ENCODE peak calls at places on chromosomes 5 and 9, in ten cellular contexts. One of them, this sample, is unnamed.

GRCh38 chr5:77644443-77645157 is 6.1 kb upstream of the OTP start:
- DNase-seq in epithelial cell of proximal tubule: no peak
- DNase-seq in MG63: no peak
- DNase-seq in mesendoderm: peak; percentile 58
- DNase-seq in GM12865: no peak
- DNase-seq in astrocyte of the cerebellum: no peak
- DNase-seq in tibial nerve: no peak
- DNase-seq in HCT116: no peak
- DNase-seq in HepG2: no peak
- DNase-seq in tibial artery: no peak
- DNase-seq in this sample: no peak

GRCh38 chr5:177557041-177557647 is 2.8 kb upstream of the FAM193B start:
- DNase-seq in epithelial cell of proximal tubule: no peak
- DNase-seq in MG63: no peak
- DNase-seq in mesendoderm: no peak
- DNase-seq in GM12865: no peak
- DNase-seq in astrocyte of the cerebellum: no peak
- DNase-seq in tibial nerve: no peak
- DNase-seq in HCT116: no peak
- DNase-seq in HepG2: peak; percentile 45
- DNase-seq in tibial artery: no peak
- DNase-seq in this sample: no peak

GRCh38 chr9:114666841-114667240 is 9.2 kb upstream of the TEX53 start:
- DNase-seq in epithelial cell of proximal tubule: no peak
- DNase-seq in MG63: no peak
- DNase-seq in mesendoderm: no peak
- DNase-seq in GM12865: peak; percentile 10
- DNase-seq in astrocyte of the cerebellum: no peak
- DNase-seq in tibial nerve: no peak
- DNase-seq in HCT116: no peak
- DNase-seq in HepG2: no peak
- DNase-seq in tibial artery: no peak
- DNase-seq in this sample: no peak

GRCh38 chr9:87595605-87596004 is 97.9 kb downstream of the DAPK1 start:
- DNase-seq in epithelial cell of proximal tubule: no peak
- DNase-seq in MG63: no peak
- DNase-seq in mesendoderm: peak; percentile 90
- DNase-seq in GM12865: no peak
- DNase-seq in astrocyte of the cerebellum: no peak
- DNase-seq in tibial nerve: no peak
- DNase-seq in HCT116: no peak
- DNase-seq in HepG2: no peak
- DNase-seq in tibial artery: no peak
- DNase-seq in this sample: no peak

GRCh38 chr5:56456002-56456401 is 222.9 kb upstream of the ANKRD55 start:
- DNase-seq in epithelial cell of proximal tubule: no peak
- DNase-seq in MG63: peak; percentile 53
- DNase-seq in mesendoderm: no peak
- DNase-seq in GM12865: no peak
- DNase-seq in astrocyte of the cerebellum: no peak
- DNase-seq in tibial nerve: no peak
- DNase-seq in HCT116: no peak
- DNase-seq in HepG2: no peak
- DNase-seq in tibial artery: no peak
- DNase-seq in this sample: no peak

GRCh38 chr5:56359809-56360685 is 126.9 kb upstream of the ANKRD55 start:
- DNase-seq in epithelial cell of proximal tubule: no peak
- DNase-seq in MG63: no peak
- DNase-seq in mesendoderm: no peak
- DNase-seq in GM12865: no peak
- DNase-seq in astrocyte of the cerebellum: peak; percentile 37
- DNase-seq in tibial nerve: no peak
- DNase-seq in HCT116: no peak
- DNase-seq in HepG2: peak; percentile 35
- DNase-seq in tibial artery: no peak
- DNase-seq in this sample: no peak

GRCh38 chr9:37444890-37445289 is 20.4 kb downstream of the ZBTB5 start:
- DNase-seq in epithelial cell of proximal tubule: no peak
- DNase-seq in MG63: no peak
- DNase-seq in mesendoderm: peak; percentile 29
- DNase-seq in GM12865: no peak
- DNase-seq in astrocyte of the cerebellum: no peak
- DNase-seq in tibial nerve: no peak
- DNase-seq in HCT116: no peak
- DNase-seq in HepG2: no peak
- DNase-seq in tibial artery: no peak
- DNase-seq in this sample: no peak

GRCh38 chr9:34573599-34574325 is 15.8 kb downstream of the CNTFR start:
- DNase-seq in epithelial cell of proximal tubule: no peak
- DNase-seq in MG63: no peak
- DNase-seq in mesendoderm: no peak
- DNase-seq in GM12865: no peak
- DNase-seq in astrocyte of the cerebellum: no peak
- DNase-seq in tibial nerve: no peak
- DNase-seq in HCT116: no peak
- DNase-seq in HepG2: no peak
- DNase-seq in tibial artery: no peak
- DNase-seq in this sample: no peak

GRCh38 chr5:147831465-147831864 is at the start of gene SPINK1:
- DNase-seq in epithelial cell of proximal tubule: no peak
- DNase-seq in MG63: no peak
- DNase-seq in mesendoderm: no peak
- DNase-seq in GM12865: no peak
- DNase-seq in astrocyte of the cerebellum: no peak
- DNase-seq in tibial nerve: no peak
- DNase-seq in HCT116: no peak
- DNase-seq in HepG2: no peak
- DNase-seq in tibial artery: no peak
- DNase-seq in this sample: no peak

GRCh38 chr9:86324308-86324707 is 29.9 kb downstream of the TUT7 start:
- DNase-seq in epithelial cell of proximal tubule: no peak
- DNase-seq in MG63: peak; percentile 12
- DNase-seq in mesendoderm: peak; percentile 13
- DNase-seq in GM12865: peak; percentile 9
- DNase-seq in astrocyte of the cerebellum: peak; percentile 60
- DNase-seq in tibial nerve: no peak
- DNase-seq in HCT116: no peak
- DNase-seq in HepG2: no peak
- DNase-seq in tibial artery: no peak
- DNase-seq in this sample: no peak

GRCh38 chr5:96146675-96147074 is 185.0 kb upstream of the ELL2 start:
- DNase-seq in epithelial cell of proximal tubule: peak; percentile 25
- DNase-seq in MG63: peak; percentile 28
- DNase-seq in mesendoderm: peak; percentile 49
- DNase-seq in GM12865: peak; percentile 45
- DNase-seq in astrocyte of the cerebellum: no peak
- DNase-seq in tibial nerve: no peak
- DNase-seq in HCT116: peak; percentile 38
- DNase-seq in HepG2: no peak
- DNase-seq in tibial artery: no peak
- DNase-seq in this sample: peak; percentile 39

GRCh38 chr9:23621924-23622323 is 204.1 kb downstream of the ELAVL2 start:
- DNase-seq in epithelial cell of proximal tubule: no peak
- DNase-seq in MG63: no peak
- DNase-seq in mesendoderm: no peak
- DNase-seq in GM12865: no peak
- DNase-seq in astrocyte of the cerebellum: no peak
- DNase-seq in tibial nerve: no peak
- DNase-seq in HCT116: no peak
- DNase-seq in HepG2: no peak
- DNase-seq in tibial artery: no peak
- DNase-seq in this sample: no peak

DNA sequence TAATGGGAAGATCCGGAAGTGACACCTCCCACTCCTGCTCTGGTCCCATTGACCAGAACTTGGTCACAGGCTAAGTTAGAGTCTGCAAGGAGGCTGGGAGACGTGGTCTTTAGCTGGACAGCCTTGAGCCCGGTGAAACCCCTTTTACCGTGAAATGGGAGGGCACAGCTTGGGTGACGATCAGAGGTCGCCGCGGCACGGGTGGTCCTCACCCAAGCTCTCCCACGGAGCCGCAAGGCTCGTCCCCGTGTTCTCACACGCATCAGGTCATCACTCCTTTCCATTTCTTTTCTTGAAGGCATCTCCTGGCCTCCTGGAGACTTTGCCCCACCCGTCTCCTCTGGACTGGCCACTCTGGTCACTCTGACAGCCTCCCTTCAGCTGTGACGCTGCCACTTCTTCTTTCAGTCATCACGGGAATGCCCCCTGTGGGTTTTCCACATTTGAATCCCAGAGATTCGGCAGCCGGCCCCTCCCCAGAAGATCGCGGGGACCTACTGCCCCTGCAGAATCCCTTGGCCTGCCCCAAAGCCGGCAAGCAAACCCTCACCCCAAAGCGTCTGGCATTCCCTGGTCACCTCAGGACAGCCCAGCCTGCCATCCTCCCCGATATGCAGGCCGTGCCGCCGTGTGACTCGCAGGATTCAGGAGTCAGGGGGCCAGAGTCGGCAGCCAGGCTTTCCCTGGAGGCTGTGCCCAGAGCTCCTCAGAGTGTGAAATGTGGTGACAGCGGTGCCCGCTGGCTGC is 18.9 kb upstream of the EGFL7 start:
- DNase-seq in epithelial cell of proximal tubule: no peak
- DNase-seq in MG63: no peak
- DNase-seq in mesendoderm: no peak
- DNase-seq in GM12865: no peak
- DNase-seq in astrocyte of the cerebellum: no peak
- DNase-seq in tibial nerve: no peak
- DNase-seq in HCT116: no peak
- DNase-seq in HepG2: no peak
- DNase-seq in tibial artery: peak; percentile 65
- DNase-seq in this sample: no peak
- H3K4me3 ChIP-seq in epithelial cell of proximal tubule: peak overlapping the region; percentile 14
- H3K4me3 ChIP-seq in MG63: peak overlapping the region; percentile 9
- H3K4me3 ChIP-seq in mesendoderm: no peak overlapping the region
- H3K4me3 ChIP-seq in GM12865: no peak overlapping the region
- H3K4me3 ChIP-seq in astrocyte of the cerebellum: no peak overlapping the region
- H3K4me3 ChIP-seq in tibial nerve: no peak overlapping the region
- H3K4me3 ChIP-seq in HCT116: no peak overlapping the region
- H3K4me3 ChIP-seq in HepG2: no peak overlapping the region
- H3K4me3 ChIP-seq in tibial artery: peak overlapping the region; percentile 22
- H3K4me3 ChIP-seq in this sample: no peak overlapping the region

GRCh38 chr9:137390553-137391410 is 32.2 kb downstream of the EXD3 start:
- DNase-seq in epithelial cell of proximal tubule: no peak
- DNase-seq in MG63: no peak
- DNase-seq in mesendoderm: no peak
- DNase-seq in GM12865: no peak
- DNase-seq in astrocyte of the cerebellum: no peak
- DNase-seq in tibial nerve: no peak
- DNase-seq in HCT116: no peak
- DNase-seq in HepG2: no peak
- DNase-seq in tibial artery: peak; percentile 53
- DNase-seq in this sample: no peak
- H3K4me3 ChIP-seq in epithelial cell of proximal tubule: no peak overlapping the region
- H3K4me3 ChIP-seq in MG63: no peak overlapping the region
- H3K4me3 ChIP-seq in mesendoderm: no peak overlapping the region
- H3K4me3 ChIP-seq in GM12865: no peak overlapping the region
- H3K4me3 ChIP-seq in astrocyte of the cerebellum: no peak overlapping the region
- H3K4me3 ChIP-seq in tibial nerve: no peak overlapping the region
- H3K4me3 ChIP-seq in HCT116: no peak overlapping the region
- H3K4me3 ChIP-seq in HepG2: no peak overlapping the region
- H3K4me3 ChIP-seq in tibial artery: no peak overlapping the region
- H3K4me3 ChIP-seq in this sample: no peak overlapping the region

DNA sequence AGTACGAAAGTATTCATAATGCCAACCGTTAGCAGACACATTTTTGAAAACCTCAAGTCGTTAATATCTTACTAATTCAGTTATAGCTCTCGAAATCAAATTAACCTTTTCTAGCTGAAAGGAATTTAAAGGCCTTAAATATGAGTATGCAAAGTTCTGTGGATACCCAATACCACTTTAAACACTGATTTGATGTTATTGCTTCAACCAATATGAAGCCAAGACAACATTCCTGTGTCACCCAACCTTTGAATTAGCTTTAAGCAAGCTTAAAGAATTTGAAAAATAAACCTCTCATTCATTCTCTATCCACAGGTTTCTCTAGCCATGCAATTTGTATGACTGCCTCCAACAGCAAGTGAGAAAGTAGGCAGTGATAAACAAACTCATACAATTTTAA is 204.4 kb downstream of the MCTP1 start:
- DNase-seq in epithelial cell of proximal tubule: peak; percentile 43
- DNase-seq in MG63: no peak
- DNase-seq in mesendoderm: no peak
- DNase-seq in GM12865: no peak
- DNase-seq in astrocyte of the cerebellum: no peak
- DNase-seq in tibial nerve: no peak
- DNase-seq in HCT116: no peak
- DNase-seq in HepG2: no peak
- DNase-seq in tibial artery: no peak
- DNase-seq in this sample: peak; percentile 41
- H3K4me3 ChIP-seq in epithelial cell of proximal tubule: peak overlapping the region; percentile 53
- H3K4me3 ChIP-seq in MG63: no peak overlapping the region
- H3K4me3 ChIP-seq in mesendoderm: no peak overlapping the region
- H3K4me3 ChIP-seq in GM12865: peak overlapping the region; percentile 43
- H3K4me3 ChIP-seq in astrocyte of the cerebellum: peak overlapping the region; percentile 5
- H3K4me3 ChIP-seq in tibial nerve: peak overlapping the region; percentile 11
- H3K4me3 ChIP-seq in HCT116: no peak overlapping the region
- H3K4me3 ChIP-seq in HepG2: no peak overlapping the region
- H3K4me3 ChIP-seq in tibial artery: peak overlapping the region; percentile 26
- H3K4me3 ChIP-seq in this sample: peak overlapping the region; percentile 66

GRCh38 chr5:107400328-107400727 is 270.4 kb downstream of the EFNA5 start:
- DNase-seq in epithelial cell of proximal tubule: no peak
- DNase-seq in MG63: no peak
- DNase-seq in mesendoderm: no peak
- DNase-seq in GM12865: no peak
- DNase-seq in astrocyte of the cerebellum: no peak
- DNase-seq in tibial nerve: no peak
- DNase-seq in HCT116: no peak
- DNase-seq in HepG2: no peak
- DNase-seq in tibial artery: no peak
- DNase-seq in this sample: no peak

GRCh38 chr5:107395632-107396350 is 274.9 kb downstream of the EFNA5 start:
- DNase-seq in epithelial cell of proximal tubule: no peak
- DNase-seq in MG63: no peak
- DNase-seq in mesendoderm: no peak
- DNase-seq in GM12865: peak; percentile 57
- DNase-seq in astrocyte of the cerebellum: no peak
- DNase-seq in tibial nerve: no peak
- DNase-seq in HCT116: no peak
- DNase-seq in HepG2: no peak
- DNase-seq in tibial artery: no peak
- DNase-seq in this sample: no peak

GRCh38 chr5:107393846-107394245 is 276.9 kb downstream of the EFNA5 start:
- DNase-seq in epithelial cell of proximal tubule: no peak
- DNase-seq in MG63: no peak
- DNase-seq in mesendoderm: no peak
- DNase-seq in GM12865: no peak
- DNase-seq in astrocyte of the cerebellum: no peak
- DNase-seq in tibial nerve: no peak
- DNase-seq in HCT116: no peak
- DNase-seq in HepG2: no peak
- DNase-seq in tibial artery: no peak
- DNase-seq in this sample: no peak

GRCh38 chr5:107398703-107399102 is 272.0 kb downstream of the EFNA5 start:
- DNase-seq in epithelial cell of proximal tubule: no peak
- DNase-seq in MG63: no peak
- DNase-seq in mesendoderm: no peak
- DNase-seq in GM12865: no peak
- DNase-seq in astrocyte of the cerebellum: no peak
- DNase-seq in tibial nerve: no peak
- DNase-seq in HCT116: no peak
- DNase-seq in HepG2: no peak
- DNase-seq in tibial artery: no peak
- DNase-seq in this sample: no peak

GRCh38 chr5:107396351-107396690 is 274.4 kb downstream of the EFNA5 start:
- DNase-seq in epithelial cell of proximal tubule: no peak
- DNase-seq in MG63: no peak
- DNase-seq in mesendoderm: no peak
- DNase-seq in GM12865: no peak
- DNase-seq in astrocyte of the cerebellum: no peak
- DNase-seq in tibial nerve: no peak
- DNase-seq in HCT116: no peak
- DNase-seq in HepG2: no peak
- DNase-seq in tibial artery: no peak
- DNase-seq in this sample: no peak
- H3K4me3 ChIP-seq in epithelial cell of proximal tubule: no peak overlapping the region
- H3K4me3 ChIP-seq in MG63: no peak overlapping the region
- H3K4me3 ChIP-seq in mesendoderm: no peak overlapping the region
- H3K4me3 ChIP-seq in GM12865: no peak overlapping the region
- H3K4me3 ChIP-seq in astrocyte of the cerebellum: no peak overlapping the region
- H3K4me3 ChIP-seq in tibial nerve: no peak overlapping the region
- H3K4me3 ChIP-seq in HCT116: no peak overlapping the region
- H3K4me3 ChIP-seq in HepG2: no peak overlapping the region
- H3K4me3 ChIP-seq in tibial artery: no peak overlapping the region
- H3K4me3 ChIP-seq in this sample: no peak overlapping the region

This sample was measured in kidney epithelial cell.